ENCODE peak calls at places on chromosomes 2 and 18, in four cellular contexts. C is suprapubic skin, J is prostate gland, L is sigmoid colon. D is an unnamed sample.

GRCh38 chr2:27737676-27738348 is 33.7 kb upstream of the MRPL33 start:
- DNase-seq in C (no peak), J (no peak), L (no peak), D (no peak)

GRCh38 chr2:109193807-109194702 is 65.0 kb downstream of the SH3RF3 start:
- DNase-seq in C (no peak), J (no peak), L (peak; percentile 33), D (no peak)

GRCh38 chr2:231050018-231050901 is 6.4 kb upstream of the PSMD1 start:
- DNase-seq in C (no peak), J (no peak), L (no peak), D (no peak)

GRCh38 chr2:49174755-49175154 is 20.4 kb upstream of the FSHR start:
- DNase-seq in C (no peak), J (no peak), L (no peak), D (no peak)

GRCh38 chr2:129069875-129070594 is 751.4 kb upstream of the HS6ST1 start:
- DNase-seq in C (no peak), J (peak; percentile 80), L (no peak), D (no peak)

GRCh38 chr18:45464619-45465018 is 150.7 kb upstream of the SLC14A2 start:
- DNase-seq in C (no peak), J (no peak), L (no peak), D (no peak)

GRCh38 chr2:238103465-238104070 is 3.4 kb downstream of the ESPNL start:
- DNase-seq in C (peak; percentile 62), J (no peak), L (no peak), D (no peak)

GRCh38 chr2:142033393-142033792 is 97.4 kb downstream of the LRP1B start:
- DNase-seq in C (no peak), J (no peak), L (no peak), D (no peak)

GRCh38 chr2:25582079-25582830 is 91.1 kb downstream of the DTNB start:
- DNase-seq in C (no peak), J (no peak), L (no peak), D (no peak)
- TF ChIP-seq POLR2A in C (no peak), J (no peak), L (no peak), D (no peak)

DNA sequence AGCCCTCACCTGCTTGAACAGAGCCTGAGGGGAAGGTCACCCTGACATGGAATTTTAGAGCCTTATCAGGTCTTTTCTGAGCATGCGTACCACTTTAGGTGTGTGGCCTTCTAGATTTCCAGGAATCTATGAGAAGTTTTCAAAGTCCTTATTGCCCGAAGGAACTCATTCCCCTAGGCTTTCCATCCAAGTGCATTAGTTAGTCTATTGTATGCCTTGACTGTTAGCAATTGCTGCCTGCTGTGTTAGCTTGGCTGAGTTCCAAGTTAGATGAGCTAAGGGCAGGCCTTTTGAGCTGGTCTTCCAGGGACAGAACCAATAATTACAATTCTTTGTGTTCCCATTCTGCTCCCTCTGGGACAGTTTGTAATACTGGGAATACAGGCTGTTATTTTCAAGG is 30.8 kb upstream of the PUM2 start:
- DNase-seq in C (no peak), J (no peak), L (peak; percentile 74), D (no peak)
- TF ChIP-seq POLR2AphosphoS5 in C (no peak), J (peak; percentile 38), L (no peak), D (no peak)

GRCh38 chr2:19573784-19574183 is 215.4 kb upstream of the OSR1 start:
- DNase-seq in C (no peak), J (no peak), L (no peak), D (no peak)

GRCh38 chr2:19571773-19572172 is 213.3 kb upstream of the OSR1 start:
- DNase-seq in C (no peak), J (no peak), L (no peak), D (no peak)

GRCh38 chr2:19568809-19569208 is 210.4 kb upstream of the OSR1 start:
- DNase-seq in C (no peak), J (no peak), L (no peak), D (no peak)

GRCh38 chr2:19574788-19575260 is 216.4 kb upstream of the OSR1 start:
- DNase-seq in C (peak; percentile 86), J (no peak), L (peak; percentile 84), D (no peak)

GRCh38 chr2:19569300-19569791 is 210.9 kb upstream of the OSR1 start:
- DNase-seq in C (no peak), J (no peak), L (no peak), D (no peak)
- H3K4me1 ChIP-seq in C (peaks cover 3% of the 10 kb centered on the region), J (no peaks in the 10 kb centered on the region), L (peaks cover 5% of the 10 kb centered on the region), D (peaks cover 6% of the 10 kb centered on the region)

DNA sequence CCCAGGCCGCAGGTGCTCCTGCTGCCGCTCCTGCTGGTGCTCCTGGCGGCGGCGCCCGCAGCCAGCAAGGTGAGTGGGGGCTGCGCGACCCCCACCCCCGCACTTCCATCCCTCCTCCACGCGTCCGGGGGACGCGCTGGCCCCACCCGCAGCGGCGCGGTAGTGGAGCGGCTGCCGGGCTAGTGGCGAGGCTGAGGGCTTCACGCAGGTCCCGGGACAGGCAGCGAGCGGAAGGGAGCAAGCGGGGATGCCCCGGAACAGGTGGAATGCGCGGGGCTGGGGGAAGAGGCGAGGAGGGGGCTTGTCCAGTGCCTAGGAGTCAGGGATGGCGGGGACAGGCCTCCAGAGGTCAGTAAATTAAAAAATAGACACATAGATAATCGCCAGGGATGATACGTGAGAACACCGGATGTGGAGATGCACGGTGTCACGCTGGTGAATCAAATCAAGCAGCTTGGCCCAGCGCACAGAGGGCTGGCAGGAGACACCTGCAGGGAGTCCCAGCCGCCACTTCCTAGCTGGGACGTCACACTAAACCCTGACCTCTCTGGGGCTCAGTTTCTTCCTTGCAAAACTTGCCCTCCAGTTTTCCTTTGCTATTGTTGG is 424 bp downstream of the COL4A3 start:
- DNase-seq in C (no peak), J (no peak), L (no peak), D (no peak)
- TF ChIP-seq POLR2A in C (no peak), J (no peak), L (no peak), D (no peak)

DNA sequence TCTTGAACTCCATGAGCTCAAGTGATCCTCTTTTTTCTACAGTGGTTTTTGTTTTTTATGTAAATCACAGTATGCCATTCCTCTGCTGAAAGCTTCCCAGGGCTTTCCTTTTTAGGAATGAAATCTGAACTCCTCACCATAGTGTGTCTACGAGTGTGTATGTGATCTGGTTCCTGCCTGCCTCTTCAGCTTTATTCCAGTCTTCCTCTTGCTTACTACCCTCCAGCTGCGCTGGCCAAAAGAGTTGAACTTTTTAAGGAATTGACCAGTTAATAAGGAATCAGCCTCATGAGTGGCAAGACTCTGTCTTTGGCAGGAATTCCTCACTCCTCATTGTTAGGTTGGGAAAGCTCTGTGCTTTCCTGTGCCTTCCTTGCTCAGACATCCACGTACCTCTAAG is 4.0 kb downstream of the CCT7 start:
- DNase-seq in C (no peak), J (no peak), L (no peak), D (no peak)
- TF ChIP-seq POLR2AphosphoS5 in C (no peak), J (no peak), L (no peak), D (no peak)

GRCh38 chr2:25310690-25310964 is 31.1 kb downstream of the DNMT3A start:
- DNase-seq in C (no peak), J (no peak), L (no peak), D (no peak)
- H3K4me1 ChIP-seq in C (peaks cover 86% of the 10 kb centered on the region), J (peaks cover 20% of the 10 kb centered on the region), L (peaks cover 94% of the 10 kb centered on the region), D (peaks cover 75% of the 10 kb centered on the region)

DNA sequence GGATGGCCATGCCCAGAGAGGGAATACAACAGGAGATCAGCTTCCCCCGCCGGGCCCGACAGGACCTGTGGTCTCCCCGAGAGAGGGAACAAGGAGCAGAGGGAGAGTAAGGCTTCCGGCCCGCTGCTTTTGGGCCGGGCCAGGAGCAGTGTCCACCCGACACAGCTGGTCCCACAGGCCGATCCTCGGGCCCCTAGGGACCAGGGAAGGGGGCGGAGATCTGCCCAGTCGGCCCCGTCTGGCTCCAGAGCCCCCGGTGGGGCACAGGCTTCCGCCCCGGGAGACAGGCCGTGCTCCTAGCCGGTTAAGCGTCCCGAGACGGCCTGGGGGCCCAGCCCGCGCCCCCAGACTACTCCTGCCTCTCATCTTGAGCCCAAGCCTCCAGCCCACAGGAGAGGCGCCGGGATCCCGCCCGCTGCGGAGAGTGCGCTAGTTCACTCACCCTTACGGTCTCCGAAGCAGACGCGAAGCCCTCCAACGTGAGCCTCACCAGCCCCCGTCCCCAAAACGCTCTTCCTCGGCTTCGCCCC is at the start of gene MCFD2:
- DNase-seq in C (peak; percentile 84), J (peak; percentile 12), L (peak; percentile 81), D (no peak)
- TF ChIP-seq POLR2A in C (no peak), J (no peak), L (no peak), D (no peak)

D was measured in vagina.